ENCODE peak calls at places on chromosome 2, in eight cellular contexts. P is fibroblast of lung, C is NCI-H1105, H is astrocyte of the spinal cord, E is NCI-H2081, Q is nephron progenitor cell, A is fibroblast of the aortic adventitia, I is GM04503. L is an unnamed sample.

GRCh38 chr2:2639251-2640139 is 308.4 kb upstream of the MYT1L start:
- DNase-seq in P (no peak), C (no peak), H (no peak), E (no peak), Q (no peak), A (no peak), I (no peak), L (no peak)

GRCh38 chr2:233439191-233439590 is 84.9 kb downstream of the DGKD start:
- DNase-seq in P (no peak), C (no peak), H (no peak), E (no peak), Q (no peak), A (peak), I (no peak), L (peak)

GRCh38 chr2:207831569-207832248 is 62.0 kb upstream of the FZD5 start:
- DNase-seq in P (no peak), C (no peak), H (no peak), E (no peak), Q (no peak), A (no peak), I (no peak), L (no peak)

GRCh38 chr2:134300585-134300984 is 46.7 kb downstream of the MGAT5 start:
- DNase-seq in P (no peak), C (no peak), H (no peak), E (no peak), Q (no peak), A (no peak), I (no peak), L (no peak)

GRCh38 chr2:159185401-159186130 is 100.9 kb downstream of the WDSUB1 start:
- DNase-seq in P (peak), C (no peak), H (peak), E (no peak), Q (no peak), A (peak), I (no peak), L (peak)

GRCh38 chr2:235614176-235614860 is 120.5 kb downstream of the AGAP1 start:
- DNase-seq in P (no peak), C (no peak), H (no peak), E (no peak), Q (no peak), A (peak), I (no peak), L (no peak)

GRCh38 chr2:8590940-8591339 is 90.9 kb upstream of the ID2 start:
- DNase-seq in P (no peak), C (no peak), H (no peak), E (no peak), Q (no peak), A (no peak), I (no peak), L (no peak)

GRCh38 chr2:121210691-121211090 is 74.3 kb downstream of the TFCP2L1 start:
- DNase-seq in P (no peak), C (no peak), H (no peak), E (no peak), Q (no peak), A (no peak), I (no peak), L (no peak)

GRCh38 chr2:85611705-85612587 is at the start of gene C2orf68:
- DNase-seq in P (peak), C (peak), H (peak), E (peak), Q (peak), A (peak), I (peak), L (peak)

GRCh38 chr2:196380098-196380497 is 208.7 kb upstream of the STK17B start:
- DNase-seq in P (no peak), C (no peak), H (no peak), E (no peak), Q (no peak), A (no peak), I (no peak), L (no peak)

GRCh38 chr2:109066501-109066900 is 62.5 kb upstream of the SH3RF3 start:
- DNase-seq in P (no peak), C (no peak), H (no peak), E (no peak), Q (no peak), A (no peak), I (no peak), L (no peak)

GRCh38 chr2:113117594-113118262 is 9.7 kb upstream of the IL1RN start:
- DNase-seq in P (peak), C (no peak), H (peak), E (no peak), Q (no peak), A (peak), I (peak), L (peak)

GRCh38 chr2:156476516-156477206 is 40.5 kb downstream of the GPD2 start:
- DNase-seq in P (peak), C (no peak), H (peak), E (no peak), Q (no peak), A (peak), I (peak), L (peak)

GRCh38 chr2:32572737-32573136 is 55.1 kb upstream of the TTC27 start:
- DNase-seq in P (no peak), C (no peak), H (no peak), E (no peak), Q (no peak), A (no peak), I (no peak), L (no peak)

GRCh38 chr2:222907790-222908431 is 47.1 kb downstream of the ACSL3 start:
- DNase-seq in P (peak), C (no peak), H (peak), E (no peak), Q (no peak), A (peak), I (peak), L (peak)

GRCh38 chr2:218397502-218398436 is 1.9 kb upstream of the CTDSP1 start:
- DNase-seq in P (peak), C (peak), H (peak), E (no peak), Q (peak), A (peak), I (peak), L (peak)

L was measured in fibroblast of mammary gland.